ENCODE peak calls at places on chromosomes 11 and 22, in six cellular contexts. N, C, X, A, R and D are unnamed samples.

GRCh38 chr11:31246451-31247165 is 122.9 kb downstream of the DCDC1 start:
- DNase-seq in N (no peak), C (no peak), X (no peak), A (no peak), R (no peak), D (no peak)

GRCh38 chr11:66338276-66339162 is 2.3 kb upstream of the RIN1 start:
- DNase-seq in N (no peak), C (no peak), X (no peak), A (no peak), R (no peak), D (no peak)

GRCh38 chr22:49586873-49587272 is 240.8 kb downstream of the BRD1 start:
- DNase-seq in N (no peak), C (no peak), X (peak), A (no peak), R (no peak), D (no peak)

GRCh38 chr11:86047275-86047991 is 21.5 kb downstream of the PICALM start:
- DNase-seq in N (no peak), C (peak), X (peak), A (no peak), R (no peak), D (no peak)

GRCh38 chr11:132111781-132112380 is 741.5 kb downstream of the NTM start:
- DNase-seq in N (no peak), C (no peak), X (no peak), A (no peak), R (no peak), D (no peak)

GRCh38 chr11:109026891-109027489 is 362.1 kb downstream of the DDX10 start:
- DNase-seq in N (no peak), C (no peak), X (no peak), A (no peak), R (no peak), D (no peak)

GRCh38 chr11:20127671-20128527 is 32.4 kb downstream of the DBX1 start:
- DNase-seq in N (peak), C (peak), X (peak), A (peak), R (peak), D (peak)

GRCh38 chr22:41256254-41256897 is 15.6 kb upstream of the CHADL start:
- DNase-seq in N (no peak), C (no peak), X (no peak), A (peak), R (no peak), D (peak)

GRCh38 chr22:30423296-30423958 is 2.1 kb upstream of the MTFP1 start:
- DNase-seq in N (peak), C (peak), X (peak), A (no peak), R (no peak), D (peak)

GRCh38 chr11:62340269-62340901 is 3.1 kb downstream of the ASRGL1 start:
- DNase-seq in N (no peak), C (peak), X (peak), A (peak), R (peak), D (peak)

GRCh38 chr11:30326911-30327310 is 4.0 kb downstream of the ARL14EP start:
- DNase-seq in N (no peak), C (no peak), X (no peak), A (no peak), R (no peak), D (no peak)

GRCh38 chr22:42879371-42880021 is 22.4 kb upstream of the ARFGAP3 start:
- DNase-seq in N (no peak), C (no peak), X (no peak), A (no peak), R (no peak), D (no peak)

GRCh38 chr11:42239102-42239501 is 779.6 kb upstream of the LRRC4C start:
- DNase-seq in N (no peak), C (no peak), X (no peak), A (no peak), R (no peak), D (no peak)

GRCh38 chr11:62459080-62459479 is 40.2 kb downstream of the SCGB1A1 start:
- DNase-seq in N (no peak), C (no peak), X (no peak), A (no peak), R (no peak), D (no peak)

GRCh38 chr22:20429254-20430100 is 8.1 kb downstream of the SCARF2 start:
- DNase-seq in N (no peak), C (peak), X (peak), A (no peak), R (peak), D (no peak)

GRCh38 chr11:132576706-132577105 is 955.6 kb downstream of the OPCML start:
- DNase-seq in N (no peak), C (no peak), X (no peak), A (peak), R (peak), D (no peak)

GRCh38 chr11:9037046-9037780 is 33.4 kb upstream of the NRIP3 start:
- DNase-seq in N (no peak), C (no peak), X (no peak), A (no peak), R (no peak), D (no peak)

GRCh38 chr22:41223535-41223934 is 17.2 kb downstream of the CHADL start:
- DNase-seq in N (no peak), C (no peak), X (no peak), A (no peak), R (no peak), D (no peak)

GRCh38 chr22:42680648-42681047 is 31.5 kb upstream of the CYB5R3 start:
- DNase-seq in N (no peak), C (no peak), X (no peak), A (peak), R (no peak), D (peak)

GRCh38 chr11:45233121-45233803 is 52.9 kb downstream of the SYT13 start:
- DNase-seq in N (peak), C (peak), X (peak), A (peak), R (peak), D (peak)

GRCh38 chr11:34570584-34570983 is 50.3 kb upstream of the EHF start:
- DNase-seq in N (no peak), C (peak), X (no peak), A (peak), R (peak), D (no peak)

GRCh38 chr11:67314218-67314617 is 10.9 kb downstream of the SSH3 start:
- DNase-seq in N (no peak), C (no peak), X (no peak), A (no peak), R (peak), D (no peak)